ENCODE peak calls at places on chromosomes 4 and X, in five cellular contexts. E is Karpas-422, A is heart right ventricle, O is fibroblast of pulmonary artery, N is IMR-90. X is an unnamed sample.

GRCh38 chr4:149755969-149756368 is 59.7 kb downstream of the IQCM start:
- DNase-seq in E (no peak), A (no peak), O (no peak), N (no peak), X (no peak)

GRCh38 chrX:150405576-150405975 is 42.5 kb downstream of the MAMLD1 start:
- DNase-seq in E (peak), A (no peak), O (no peak), N (no peak), X (no peak)

GRCh38 chr4:55931043-55931442 is 17.7 kb upstream of the CEP135 start:
- DNase-seq in E (no peak), A (no peak), O (no peak), N (no peak), X (no peak)

GRCh38 chr4:80294206-80294605 is 27.7 kb downstream of the FGF5 start:
- DNase-seq in E (no peak), A (no peak), O (no peak), N (no peak), X (no peak)

GRCh38 chrX:46715521-46715920 is 43.4 kb downstream of the SLC9A7 start:
- DNase-seq in E (no peak), A (no peak), O (no peak), N (no peak), X (no peak)

GRCh38 chrX:8404443-8404842 is 60.2 kb upstream of the VCX3B start:
- DNase-seq in E (no peak), A (no peak), O (peak), N (no peak), X (no peak)

GRCh38 chr4:143773998-143774898 is 73.8 kb upstream of the FREM3 start:
- DNase-seq in E (peak), A (no peak), O (peak), N (peak), X (peak)

GRCh38 chrX:14936561-14936960 is 63.3 kb downstream of the MOSPD2 start:
- DNase-seq in E (no peak), A (no peak), O (peak), N (peak), X (no peak)

GRCh38 chrX:107935200-107935599 is 47.0 kb downstream of the TEX13B start:
- DNase-seq in E (no peak), A (no peak), O (peak), N (peak), X (no peak)

GRCh38 chr4:108060686-108061321 is 71.1 kb downstream of the HADH start:
- DNase-seq in E (no peak), A (no peak), O (no peak), N (no peak), X (no peak)

GRCh38 chrX:137031517-137032377 is 2.0 kb downstream of the GPR101 start:
- DNase-seq in E (no peak), A (peak), O (peak), N (peak), X (peak)

GRCh38 chr4:110637408-110638131 is 14.7 kb upstream of the PITX2 start:
- DNase-seq in E (no peak), A (no peak), O (no peak), N (no peak), X (no peak)

GRCh38 chrX:148310402-148311200 is 189.8 kb upstream of the AFF2 start:
- DNase-seq in E (peak), A (no peak), O (no peak), N (no peak), X (peak)

GRCh38 chrX:80806557-80806956 is 3.1 kb downstream of the BRWD3 start:
- DNase-seq in E (no peak), A (no peak), O (no peak), N (no peak), X (no peak)
- H3K4me3 ChIP-seq in E (peak), A (no peak), O (no peak), N (no peak), X (no peak)

DNA sequence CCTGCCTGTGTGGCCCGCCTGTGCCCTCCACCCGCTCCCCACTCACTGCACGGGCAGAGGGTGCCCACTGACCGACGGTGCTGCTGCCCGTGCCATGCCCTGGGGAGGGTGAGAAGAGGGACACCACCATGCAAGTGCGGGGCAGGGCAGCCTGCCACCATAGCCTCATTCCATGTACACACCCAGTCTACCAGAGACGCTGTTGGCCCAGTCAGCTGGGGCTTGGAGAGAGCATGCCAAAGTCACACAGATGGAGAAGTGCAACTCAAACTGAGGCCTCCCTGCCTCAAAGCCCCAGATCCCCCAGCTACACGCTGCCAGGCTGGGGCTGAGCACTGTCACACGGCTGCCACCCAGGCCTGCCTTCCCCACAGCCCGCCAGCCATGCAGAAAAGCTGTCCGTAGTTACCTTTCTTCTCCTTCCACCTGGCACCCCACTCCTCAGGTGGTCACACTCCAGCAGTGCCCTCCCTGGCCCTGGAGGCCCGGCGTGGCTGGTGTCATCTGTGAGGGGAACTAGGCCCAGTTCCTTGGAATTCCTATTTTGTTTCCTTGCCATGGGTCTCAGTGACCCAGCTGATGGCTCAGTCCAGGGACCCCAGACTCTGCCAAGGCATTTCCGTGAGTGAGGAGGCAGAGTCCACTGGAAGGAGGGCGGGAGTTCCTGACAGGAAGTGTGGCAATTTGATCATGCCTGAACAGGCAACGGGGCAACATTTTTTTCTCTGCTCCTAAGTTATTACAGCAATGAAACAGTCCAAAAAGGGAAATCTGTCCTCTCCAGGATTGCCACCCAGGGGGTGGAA is at the start of gene SLC2A9:
- DNase-seq in E (no peak), A (no peak), O (peak), N (no peak), X (no peak)
- H3K4me3 ChIP-seq in E (no peak), A (no peak), O (peak), N (no peak), X (no peak)

GRCh38 chrX:40097492-40098263 is at the start of gene BCOR:
- DNase-seq in E (peak), A (peak), O (peak), N (peak), X (peak)
- H3K4me3 ChIP-seq in E (peak), A (peak), O (peak), N (peak), X (peak)

GRCh38 chrX:370963-371745 is 15.6 kb downstream of the PPP2R3B start:
- DNase-seq in E (no peak), A (no peak), O (no peak), N (no peak), X (no peak)

GRCh38 chrX:373641-374471 is 12.9 kb downstream of the PPP2R3B start:
- DNase-seq in E (no peak), A (peak), O (peak), N (peak), X (no peak)

GRCh38 chrX:371907-372306 is 14.8 kb downstream of the PPP2R3B start:
- DNase-seq in E (peak), A (no peak), O (no peak), N (no peak), X (no peak)

GRCh38 chrX:374566-374965 is 12.1 kb downstream of the PPP2R3B start:
- DNase-seq in E (no peak), A (no peak), O (peak), N (peak), X (no peak)

GRCh38 chrX:372856-373640 is 13.7 kb downstream of the PPP2R3B start:
- DNase-seq in E (no peak), A (no peak), O (peak), N (peak), X (no peak)
- H3K4me3 ChIP-seq in E (no peak), A (peak), O (peak), N (peak), X (no peak)

GRCh38 chr4:77154761-77155499 is 2.1 kb upstream of the CCNG2 start:
- DNase-seq in E (peak), A (no peak), O (no peak), N (no peak), X (no peak)
- H3K4me3 ChIP-seq in E (peak), A (no peak), O (no peak), N (no peak), X (no peak)

GRCh38 chrX:71666240-71667223 is 814 bp upstream of the LOC101059915 start:
- DNase-seq in E (no peak), A (no peak), O (no peak), N (no peak), X (no peak)
- H3K4me3 ChIP-seq in E (no peak), A (no peak), O (no peak), N (no peak), X (no peak)

GRCh38 chr4:123017636-123018390 is 95.4 kb upstream of the NUDT6 start:
- DNase-seq in E (no peak), A (no peak), O (peak), N (peak), X (no peak)

GRCh38 chr4:123017078-123017477 is 94.7 kb upstream of the NUDT6 start:
- DNase-seq in E (no peak), A (no peak), O (no peak), N (no peak), X (no peak)

GRCh38 chr4:123014038-123014437 is 91.6 kb upstream of the NUDT6 start:
- DNase-seq in E (no peak), A (no peak), O (no peak), N (no peak), X (no peak)

GRCh38 chr4:123020285-123020684 is 97.9 kb upstream of the NUDT6 start:
- DNase-seq in E (no peak), A (no peak), O (no peak), N (no peak), X (no peak)

DNA sequence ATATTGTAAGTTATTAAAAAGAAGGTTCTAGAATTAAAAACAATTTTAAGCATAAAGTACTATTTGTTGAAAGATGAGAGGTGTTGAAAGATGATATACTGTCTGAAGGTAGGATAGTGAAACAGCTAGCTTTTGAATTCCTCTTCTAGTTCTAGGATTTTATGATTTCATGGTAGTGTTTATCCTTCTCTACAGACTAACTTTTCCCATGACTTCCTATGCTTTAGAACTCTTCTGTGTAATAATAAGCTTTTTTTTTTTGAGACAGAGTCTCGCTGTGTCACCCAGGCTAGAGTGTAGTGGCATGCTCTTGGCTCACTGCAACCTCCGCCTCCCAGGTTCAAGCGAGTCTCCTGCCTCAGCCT is 96.0 kb upstream of the NUDT6 start:
- DNase-seq in E (no peak), A (no peak), O (no peak), N (no peak), X (no peak)
- H3K4me3 ChIP-seq in E (no peak), A (no peak), O (no peak), N (no peak), X (no peak)